ENCODE peak calls at places on chromosomes 13 and 19, in nine cellular contexts. V is mucosa of descending colon, K is glutamatergic neuron, X is ascending aorta, S is left ventricle myocardium inferior, W is heart left ventricle, D is AG09319, H is body of pancreas, A is sigmoid colon. P is an unnamed sample.
A peak's percentile ranks its signal among the peaks of the same experiment; 100 is the strongest.

GRCh38 chr13:95073826-95074345 is 227.4 kb downstream of the ABCC4 start:
- DNase-seq in V (no peak), K (no peak), W (no peak), H (no peak), S (no peak), A (no peak), D (no peak), X (no peak), P (no peak)

GRCh38 chr13:38308736-38309135 is 40.9 kb upstream of the UFM1 start:
- DNase-seq in V (no peak), X (no peak), A (no peak), H (no peak), W (no peak), D (peak; percentile 1), K (no peak), S (no peak), P (no peak)

GRCh38 chr13:95870421-95870820 is 182.8 kb downstream of the UGGT2 start:
- DNase-seq in S (no peak), A (no peak), X (no peak), H (no peak), D (no peak), K (no peak), V (no peak), W (no peak), P (no peak)

GRCh38 chr13:109859216-109859835 is 72.9 kb upstream of the IRS2 start:
- DNase-seq in X (no peak), K (no peak), H (no peak), S (no peak), W (no peak), D (no peak), V (no peak), A (no peak), P (no peak)

GRCh38 chr13:94323746-94324408 is 155.6 kb downstream of the DCT start:
- DNase-seq in X (no peak), D (no peak), H (no peak), A (no peak), S (no peak), V (no peak), K (no peak), W (no peak), P (no peak)

GRCh38 chr19:4372630-4373367 is 27.5 kb downstream of the SH3GL1 start:
- DNase-seq in K (no peak), X (no peak), A (no peak), S (no peak), H (no peak), D (no peak), V (no peak), W (no peak), P (no peak)

GRCh38 chr13:39881383-39881782 is 225.9 kb downstream of the COG6 start:
- DNase-seq in K (no peak), V (no peak), X (no peak), S (no peak), A (no peak), D (no peak), W (no peak), H (no peak), P (no peak)

GRCh38 chr19:45528744-45529453 is 21.6 kb downstream of the VASP start:
- DNase-seq in A (no peak), S (no peak), X (no peak), V (peak; percentile 83), H (peak; percentile 66), W (no peak), D (no peak), K (peak; percentile 49), P (peak; percentile 74)

GRCh38 chr19:55259540-55260210 is 858 bp upstream of the PPP6R1 start:
- DNase-seq in X (no peak), S (no peak), A (peak; percentile 76), K (no peak), V (no peak), D (no peak), H (no peak), W (no peak), P (no peak)

GRCh38 chr19:48921721-48922500 is 11.6 kb upstream of the DHDH start:
- DNase-seq in S (no peak), W (no peak), V (no peak), H (no peak), A (no peak), K (no peak), X (no peak), D (no peak), P (no peak)

GRCh38 chr13:20799726-20800416 is 26.1 kb upstream of the EEF1AKMT1 start:
- DNase-seq in W (no peak), H (no peak), D (no peak), X (no peak), A (no peak), K (no peak), V (no peak), S (no peak), P (no peak)

GRCh38 chr19:47691782-47692181 is 21.4 kb upstream of the EHD2 start:
- DNase-seq in W (no peak), K (no peak), H (no peak), S (no peak), D (no peak), V (no peak), A (no peak), X (no peak), P (no peak)

GRCh38 chr13:98484289-98485219 is 92.4 kb downstream of the STK24 start:
- DNase-seq in S (peak; percentile 51), K (no peak), W (no peak), D (peak; percentile 82), V (peak; percentile 83), A (peak; percentile 91), H (peak; percentile 84), X (peak; percentile 92), P (peak; percentile 89)

GRCh38 chr13:36918246-36919060 is 1.6 kb downstream of the SMAD9 start:
- DNase-seq in H (no peak), D (peak; percentile 14), A (no peak), S (no peak), K (no peak), W (no peak), V (no peak), X (no peak), P (no peak)

GRCh38 chr13:30872195-30872594 is 33.9 kb upstream of the MEDAG start:
- DNase-seq in D (no peak), H (no peak), W (no peak), X (no peak), K (no peak), V (no peak), S (no peak), A (no peak), P (no peak)

GRCh38 chr19:5171711-5172110 is 168.9 kb downstream of the PTPRS start:
- DNase-seq in K (no peak), V (no peak), H (no peak), X (no peak), D (no peak), W (peak; percentile 2), S (no peak), A (no peak), P (no peak)

GRCh38 chr19:44671400-44671799 is at the start of gene CEACAM19:
- DNase-seq in S (no peak), X (no peak), D (no peak), A (no peak), V (no peak), W (no peak), K (no peak), H (no peak), P (no peak)

GRCh38 chr13:79722885-79723445 is 242.0 kb downstream of the NDFIP2 start:
- DNase-seq in H (no peak), K (no peak), A (peak; percentile 57), V (no peak), S (no peak), D (no peak), X (no peak), W (no peak), P (no peak)

GRCh38 chr19:47109541-47110375 is 3.8 kb downstream of the ZC3H4 start:
- DNase-seq in S (no peak), K (no peak), D (no peak), W (no peak), X (no peak), A (no peak), H (no peak), V (peak; percentile 55), P (no peak)

GRCh38 chr13:112929778-112930055 is 39.3 kb upstream of the MCF2L start:
- DNase-seq in K (no peak), S (no peak), D (no peak), H (no peak), X (no peak), A (no peak), W (no peak), V (no peak), P (no peak)

GRCh38 chr13:113585828-113586355 is 1.3 kb downstream of the TFDP1 start:
- DNase-seq in A (peak; percentile 59), V (no peak), D (no peak), K (no peak), S (no peak), H (no peak), W (no peak), X (peak; percentile 19), P (no peak)

GRCh38 chr13:109782823-109783411 is 3.5 kb downstream of the IRS2 start:
- DNase-seq in H (no peak), X (no peak), A (no peak), W (no peak), K (no peak), V (no peak), S (no peak), D (no peak), P (no peak)

GRCh38 chr19:9913237-9914000 is 22.9 kb downstream of the OLFM2 start:
- DNase-seq in S (peak; percentile 25), X (no peak), V (no peak), H (peak; percentile 36), D (no peak), K (peak; percentile 47), A (no peak), W (no peak), P (peak; percentile 24)

GRCh38 chr19:37370880-37371661 is at the start of gene ZNF527:
- DNase-seq in W (peak; percentile 99), A (peak; percentile 98), H (peak; percentile 96), X (peak; percentile 98), D (peak; percentile 84), V (peak; percentile 97), S (peak; percentile 98), K (peak; percentile 99), P (peak; percentile 96)
- TF ChIP-seq CTCF in W (no peak), A (no peak), H (no peak), X (peak; percentile 9), D (peak; percentile 1), V (peak; percentile 19), S (peak; percentile 20), K (no peak), P (no peak)

GRCh38 chr19:32605544-32605943 is 24.6 kb downstream of the PDCD5 start:
- DNase-seq in V (no peak), W (no peak), K (no peak), X (no peak), H (no peak), D (no peak), A (no peak), S (no peak), P (no peak)
- TF ChIP-seq CTCF in V (no peak), W (no peak), K (no peak), X (no peak), H (no peak), D (no peak), A (no peak), S (no peak), P (no peak)

GRCh38 chr19:33482486-33482885 is 39.1 kb downstream of the PEPD start:
- DNase-seq in A (no peak), D (no peak), S (no peak), W (no peak), X (no peak), K (no peak), H (no peak), V (no peak), P (peak; percentile 36)
- TF ChIP-seq CTCF in A (no peak), D (no peak), S (no peak), W (no peak), X (no peak), K (no peak), H (no peak), V (no peak), P (no peak)

GRCh38 chr19:1725100-1726064 is 27.9 kb upstream of the ONECUT3 start:
- DNase-seq in W (no peak), V (peak; percentile 25), S (peak; percentile 52), D (peak; percentile 14), H (peak; percentile 69), A (no peak), X (no peak), K (peak; percentile 90), P (no peak)
- TF ChIP-seq CTCF in W (no peak), V (no peak), S (no peak), D (no peak), H (no peak), A (no peak), X (no peak), K (no peak), P (no peak)